ENCODE peak calls at places on chromosomes 13 and 19, in nine cellular contexts. Q, C, D, X, M, O, Y, A and W are unnamed samples.

GRCh38 chr13:112968380-112968909 is 569 bp upstream of the MCF2L start:
- DNase-seq in Y (peak), M (peak), D (no peak), X (no peak), C (peak), Q (no peak), O (no peak), A (no peak), W (no peak)

GRCh38 chr13:59178344-59178743 is 985.4 kb downstream of the DIAPH3 start:
- DNase-seq in C (no peak), Y (no peak), O (no peak), A (no peak), Q (no peak), M (no peak), D (no peak), X (peak), W (no peak)

GRCh38 chr13:36413161-36413560 is 19.1 kb upstream of the CCNA1 start:
- DNase-seq in Q (no peak), O (no peak), C (no peak), Y (no peak), X (no peak), M (no peak), D (no peak), A (no peak), W (no peak)

GRCh38 chr19:55640577-55641375 is at the start of gene ZNF580:
- DNase-seq in Y (peak), A (no peak), O (peak), M (peak), C (peak), X (peak), D (no peak), Q (peak), W (peak)

GRCh38 chr19:47419789-47420188 is 462 bp upstream of the MEIS3 start:
- DNase-seq in O (no peak), A (no peak), X (no peak), Y (no peak), D (no peak), M (no peak), C (no peak), Q (no peak), W (no peak)

GRCh38 chr13:23020246-23020843 is 160.4 kb upstream of the SGCG start:
- DNase-seq in D (no peak), C (peak), M (peak), X (peak), Y (no peak), A (no peak), Q (peak), O (peak), W (no peak)

GRCh38 chr13:20425819-20426219 is 99.8 kb downstream of the CRYL1 start:
- DNase-seq in X (no peak), M (no peak), O (no peak), A (no peak), D (no peak), C (no peak), Q (no peak), Y (no peak), W (no peak)

GRCh38 chr13:48192536-48192935 is 40.5 kb upstream of the ITM2B start:
- DNase-seq in M (no peak), O (no peak), C (no peak), X (no peak), Q (no peak), Y (no peak), D (no peak), A (no peak), W (no peak)

GRCh38 chr13:95349267-95349666 is 48.0 kb upstream of the ABCC4 start:
- DNase-seq in O (no peak), C (no peak), X (peak), D (no peak), A (no peak), Y (no peak), M (no peak), Q (no peak), W (no peak)

GRCh38 chr13:64688893-64689677 is 2541.1 kb downstream of the PCDH9 start:
- DNase-seq in D (no peak), O (peak), Q (no peak), A (no peak), C (no peak), Y (no peak), X (peak), M (no peak), W (no peak)

GRCh38 chr19:34044011-34044410 is 128.3 kb upstream of the LSM14A start:
- DNase-seq in O (no peak), Q (no peak), Y (no peak), A (no peak), D (no peak), C (no peak), X (no peak), M (no peak), W (no peak)

GRCh38 chr19:16736709-16737108 is 17.1 kb downstream of the NWD1 start:
- DNase-seq in X (no peak), A (no peak), M (peak), O (no peak), Y (no peak), C (no peak), Q (no peak), D (no peak), W (no peak)

GRCh38 chr13:109871018-109871370 is 84.6 kb upstream of the IRS2 start:
- DNase-seq in M (no peak), O (peak), X (peak), C (no peak), Q (no peak), A (no peak), Y (no peak), D (no peak), W (no peak)

GRCh38 chr19:2042485-2043268 is 8.4 kb downstream of the MKNK2 start:
- DNase-seq in O (no peak), M (no peak), Y (no peak), X (no peak), Q (no peak), C (no peak), A (no peak), D (no peak), W (no peak)

GRCh38 chr19:35021596-35021995 is 8.7 kb upstream of the SCN1B start:
- DNase-seq in O (no peak), A (no peak), X (no peak), Q (no peak), C (no peak), Y (no peak), M (no peak), D (no peak), W (no peak)

GRCh38 chr19:37874784-37875183 is 31.6 kb downstream of the WDR87 start:
- DNase-seq in D (no peak), M (no peak), X (no peak), Y (no peak), C (no peak), O (no peak), A (no peak), Q (no peak), W (no peak)

GRCh38 chr13:112877976-112878955 is 90.7 kb upstream of the MCF2L start:
- DNase-seq in Y (no peak), Q (no peak), C (no peak), D (peak), M (no peak), X (no peak), A (no peak), O (no peak), W (no peak)

GRCh38 chr13:113608967-113609533 is 24.5 kb downstream of the TFDP1 start:
- DNase-seq in M (no peak), Q (no peak), Y (no peak), X (no peak), C (no peak), A (no peak), O (no peak), D (no peak), W (no peak)

GRCh38 chr19:45657520-45658163 is 10.4 kb upstream of the GIPR start:
- DNase-seq in Y (no peak), D (no peak), X (no peak), M (no peak), Q (no peak), A (no peak), C (no peak), O (no peak), W (no peak)

GRCh38 chr19:19405919-19406877 is 723 bp downstream of the GATAD2A start:
- DNase-seq in O (peak), C (peak), D (no peak), A (no peak), X (peak), M (peak), Y (peak), Q (peak), W (peak)

GRCh38 chr19:49336482-49337266 is 1.5 kb downstream of the CD37 start:
- DNase-seq in X (no peak), A (no peak), Q (no peak), M (no peak), D (no peak), O (no peak), C (no peak), Y (peak), W (no peak)

GRCh38 chr13:48302920-48303330 is 626 bp upstream of the RB1 start:
- DNase-seq in X (no peak), M (peak), A (no peak), D (no peak), Q (peak), O (peak), C (no peak), Y (no peak), W (no peak)

GRCh38 chr13:80386001-80386400 is 45.1 kb upstream of the SPRY2 start:
- DNase-seq in M (no peak), O (no peak), Y (no peak), C (no peak), A (no peak), Q (no peak), X (no peak), D (no peak), W (no peak)

GRCh38 chr19:27679905-27680304 is 1533.0 kb downstream of the UQCRFS1 start:
- DNase-seq in M (no peak), X (no peak), C (no peak), D (no peak), A (no peak), Y (no peak), O (no peak), Q (no peak), W (no peak)

GRCh38 chr19:42038675-42039074 is 31.3 kb downstream of the GRIK5 start:
- DNase-seq in C (no peak), O (peak), M (no peak), A (no peak), Y (no peak), Q (no peak), X (no peak), D (peak), W (no peak)

GRCh38 chr13:29917573-29918091 is 67.2 kb upstream of the UBL3 start:
- DNase-seq in M (no peak), Q (no peak), Y (no peak), C (no peak), A (no peak), D (no peak), O (no peak), X (peak), W (no peak)

GRCh38 chr13:23462815-23463559 is 29.5 kb upstream of the SACS start:
- DNase-seq in Q (no peak), Y (no peak), D (no peak), X (no peak), M (no peak), A (no peak), O (peak), C (no peak), W (no peak)

GRCh38 chr13:80297094-80297493 is 43.8 kb downstream of the SPRY2 start:
- DNase-seq in O (no peak), M (no peak), D (no peak), A (no peak), C (no peak), Y (no peak), Q (no peak), X (no peak), W (no peak)

GRCh38 chr13:106526748-106527488 is 8.5 kb downstream of the EFNB2 start:
- DNase-seq in O (no peak), Y (no peak), D (no peak), M (no peak), A (no peak), X (no peak), Q (no peak), C (no peak), W (no peak)

GRCh38 chr13:27504541-27504940 is 54.2 kb upstream of the MTIF3 start:
- DNase-seq in A (no peak), C (no peak), X (no peak), O (no peak), D (no peak), M (no peak), Q (no peak), Y (no peak), W (no peak)

GRCh38 chr13:45817833-45818232 is 33.7 kb downstream of the SIAH3 start:
- DNase-seq in C (no peak), O (no peak), D (no peak), A (no peak), X (peak), M (no peak), Y (no peak), Q (no peak), W (no peak)